ENCODE peak calls at places on chromosomes 2 and 18, in nine cellular contexts. S, O, L, Q, Y, Z, V, X and R are unnamed samples.

GRCh38 chr2:42768706-42769256 is 4.8 kb upstream of the OXER1 start:
- DNase-seq in Z (no peak), L (no peak), X (no peak), O (no peak), Q (no peak), V (no peak), S (no peak), Y (no peak), R (no peak)

GRCh38 chr18:48989304-48990284 is 38.8 kb upstream of the SMAD7 start:
- DNase-seq in Q (no peak), Z (no peak), S (no peak), V (no peak), O (no peak), Y (no peak), L (peak; percentile 44), X (no peak), R (no peak)

GRCh38 chr2:194087569-194087968 is 1569.5 kb upstream of the SLC39A10 start:
- DNase-seq in X (no peak), Q (no peak), V (no peak), S (no peak), Y (no peak), L (no peak), O (no peak), Z (peak; percentile 21), R (peak; percentile 79)

GRCh38 chr2:214593723-214594122 is 182.9 kb downstream of the VWC2L start:
- DNase-seq in Q (no peak), Z (no peak), O (no peak), V (no peak), Y (peak; percentile 54), X (no peak), L (peak; percentile 89), S (no peak), R (no peak)

GRCh38 chr2:237091779-237092436 is 6.2 kb downstream of the COPS8 start:
- DNase-seq in Z (no peak), L (no peak), O (no peak), V (no peak), Y (peak; percentile 28), Q (no peak), S (no peak), X (no peak), R (no peak)

GRCh38 chr18:79903071-79903635 is 48.3 kb downstream of the SLC66A2 start:
- DNase-seq in L (peak; percentile 35), Q (no peak), X (no peak), O (no peak), V (peak; percentile 5), Z (no peak), S (no peak), Y (no peak), R (no peak)

GRCh38 chr2:205730701-205731271 is 48.5 kb downstream of the NRP2 start:
- DNase-seq in Y (no peak), Z (no peak), L (no peak), Q (no peak), O (no peak), V (no peak), X (no peak), S (no peak), R (no peak)

GRCh38 chr18:28485918-28486317 is 309.0 kb upstream of the CDH2 start:
- DNase-seq in V (no peak), S (no peak), Z (no peak), L (no peak), Q (no peak), Y (no peak), O (no peak), X (no peak), R (no peak)

GRCh38 chr2:11726384-11726783 is 20.0 kb upstream of the LPIN1 start:
- DNase-seq in V (no peak), X (no peak), Q (no peak), L (no peak), Y (no peak), S (no peak), O (no peak), Z (no peak), R (no peak)

GRCh38 chr2:3864943-3865664 is 161.7 kb downstream of the DCDC2C start:
- DNase-seq in Z (peak; percentile 90), V (no peak), X (no peak), O (no peak), Q (no peak), Y (no peak), L (no peak), S (no peak), R (peak; percentile 75)

GRCh38 chr2:218392891-218393462 is 6.7 kb upstream of the CTDSP1 start:
- DNase-seq in O (no peak), V (no peak), X (no peak), Z (no peak), S (no peak), Q (no peak), L (no peak), Y (no peak), R (no peak)

GRCh38 chr2:54894467-54894866 is 155.8 kb downstream of the RTN4 start:
- DNase-seq in L (no peak), X (no peak), Q (no peak), S (no peak), Y (no peak), V (no peak), O (no peak), Z (no peak), R (no peak)